ENCODE peak calls at places on chromosomes 12 and 14, in ten cellular contexts. P is lung, M is GM23338, I is sigmoid colon, T is A549, B is adrenal gland, O is tibial nerve, E is body of pancreas, U is colonic mucosa, C is mammary epithelial cell. A is an unnamed sample.

GRCh38 chr12:114445401-114446323 is 39.7 kb upstream of the TBX5 start:
- DNase-seq in P (no peak), M (peak; percentile 56), I (no peak), T (no peak), B (no peak), O (no peak), E (no peak), U (no peak), C (no peak), A (no peak)

GRCh38 chr12:92107621-92108131 is 38.0 kb downstream of the BTG1 start:
- DNase-seq in P (no peak), M (peak; percentile 36), I (no peak), T (no peak), B (no peak), O (no peak), E (no peak), U (no peak), C (no peak), A (no peak)

GRCh38 chr12:57001448-57001906 is 4.9 kb downstream of the ZBTB39 start:
- DNase-seq in P (peak; percentile 74), M (peak; percentile 91), I (peak; percentile 77), T (peak; percentile 75), B (peak; percentile 66), O (peak; percentile 39), E (peak; percentile 55), U (peak; percentile 83), C (peak; percentile 20), A (peak; percentile 30)

GRCh38 chr12:13452955-13453570 is 256.5 kb downstream of the EMP1 start:
- DNase-seq in P (peak; percentile 14), M (no peak), I (no peak), T (no peak), B (no peak), O (no peak), E (no peak), U (no peak), C (no peak), A (no peak)

GRCh38 chr12:111645433-111645832 is 40.3 kb downstream of the BRAP start:
- DNase-seq in P (peak; percentile 48), M (no peak), I (no peak), T (peak; percentile 12), B (no peak), O (no peak), E (no peak), U (no peak), C (peak; percentile 54), A (no peak)

GRCh38 chr12:112974904-112975303 is 3.4 kb upstream of the OAS2 start:
- DNase-seq in P (no peak), M (no peak), I (no peak), T (no peak), B (no peak), O (no peak), E (no peak), U (no peak), C (no peak), A (no peak)

GRCh38 chr14:31090872-31091764 is 64.9 kb upstream of the STRN3 start:
- DNase-seq in P (peak; percentile 34), M (no peak), I (peak; percentile 72), T (peak; percentile 74), B (peak; percentile 66), O (peak; percentile 70), E (peak; percentile 24), U (peak; percentile 52), C (peak; percentile 88), A (peak; percentile 79)

GRCh38 chr12:128021561-128021960 is 245.4 kb upstream of the TMEM132C start:
- DNase-seq in P (no peak), M (no peak), I (no peak), T (no peak), B (no peak), O (no peak), E (no peak), U (no peak), C (no peak), A (no peak)

GRCh38 chr12:96986883-96987523 is 79.9 kb downstream of the NEDD1 start:
- DNase-seq in P (no peak), M (peak; percentile 78), I (no peak), T (peak; percentile 51), B (no peak), O (no peak), E (peak; percentile 20), U (no peak), C (no peak), A (no peak)

GRCh38 chr14:80522936-80523335 is 311.6 kb upstream of the DIO2 start:
- DNase-seq in P (no peak), M (no peak), I (no peak), T (no peak), B (no peak), O (no peak), E (no peak), U (no peak), C (no peak), A (no peak)

GRCh38 chr14:26917086-26917485 is 319.3 kb upstream of the NOVA1 start:
- DNase-seq in P (no peak), M (peak; percentile 66), I (no peak), T (peak; percentile 6), B (no peak), O (peak; percentile 53), E (no peak), U (no peak), C (no peak), A (peak; percentile 10)

GRCh38 chr14:43540948-43541347 is 966.1 kb downstream of the FSCB start:
- DNase-seq in P (no peak), M (peak; percentile 60), I (no peak), T (peak; percentile 54), B (no peak), O (no peak), E (no peak), U (no peak), C (no peak), A (no peak)

GRCh38 chr12:27176765-27177164 is 67.3 kb upstream of the STK38L start:
- DNase-seq in P (no peak), M (no peak), I (no peak), T (peak; percentile 59), B (no peak), O (no peak), E (no peak), U (no peak), C (peak; percentile 84), A (no peak)

GRCh38 chr12:85155791-85156190 is 119.6 kb downstream of the LRRIQ1 start:
- DNase-seq in P (no peak), M (peak; percentile 69), I (no peak), T (peak; percentile 74), B (no peak), O (no peak), E (no peak), U (no peak), C (no peak), A (no peak)

GRCh38 chr12:47978598-47978873 is 15.1 kb downstream of the TMEM106C start:
- DNase-seq in P (no peak), M (no peak), I (no peak), T (no peak), B (no peak), O (no peak), E (no peak), U (no peak), C (no peak), A (no peak)
- TF ChIP-seq CTCF in P (no peak), M (no peak), I (no peak), T (no peak), B (no peak), O (no peak), E (no peak), U (no peak), C (no peak), A (no peak)

GRCh38 chr14:68662395-68662794 is 130.5 kb downstream of the ZFP36L1 start:
- DNase-seq in P (no peak), M (no peak), I (no peak), T (no peak), B (no peak), O (no peak), E (peak; percentile 5), U (no peak), C (no peak), A (no peak)

GRCh38 chr14:68663385-68664076 is 129.3 kb downstream of the ZFP36L1 start:
- DNase-seq in P (no peak), M (no peak), I (peak; percentile 56), T (no peak), B (no peak), O (no peak), E (no peak), U (no peak), C (peak; percentile 73), A (no peak)

GRCh38 chr14:68660495-68660894 is 132.4 kb downstream of the ZFP36L1 start:
- DNase-seq in P (no peak), M (no peak), I (peak; percentile 45), T (no peak), B (no peak), O (no peak), E (no peak), U (no peak), C (no peak), A (no peak)

GRCh38 chr14:68659021-68659931 is 133.6 kb downstream of the ZFP36L1 start:
- DNase-seq in P (no peak), M (no peak), I (no peak), T (no peak), B (no peak), O (no peak), E (no peak), U (no peak), C (no peak), A (no peak)

GRCh38 chr14:68661226-68662225 is 131.3 kb downstream of the ZFP36L1 start:
- DNase-seq in P (no peak), M (no peak), I (peak; percentile 59), T (no peak), B (no peak), O (no peak), E (peak; percentile 7), U (no peak), C (no peak), A (no peak)
- H3K4me3 ChIP-seq in P (no peak overlapping the region), M (no peak overlapping the region), I (no peak overlapping the region), T (no peak overlapping the region), B (no peak overlapping the region), O (no peak overlapping the region), E (no peak overlapping the region), U (no peak overlapping the region), C (no peak overlapping the region), A (no peak overlapping the region)

DNA sequence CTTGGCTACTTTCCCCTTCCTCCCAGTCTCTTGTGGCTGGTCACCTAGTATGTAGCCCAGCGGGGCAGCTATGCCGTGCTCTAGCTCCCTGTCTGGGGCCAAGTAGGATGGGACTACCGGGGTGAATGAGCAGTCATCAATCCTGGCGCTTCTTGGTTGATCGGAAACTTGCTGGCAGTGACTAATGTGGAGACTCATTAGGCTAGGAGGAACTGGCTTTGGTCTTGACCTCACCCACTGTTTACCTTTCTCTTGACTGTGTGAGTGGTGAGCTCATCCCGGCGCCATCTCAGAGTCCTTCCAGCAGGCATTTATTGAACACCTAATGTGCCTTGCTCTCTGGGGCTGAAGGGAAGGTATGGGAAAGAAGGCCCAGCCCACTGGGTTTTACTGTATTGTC is 16.0 kb downstream of the PLEKHG3 start:
- DNase-seq in P (no peak), M (no peak), I (peak; percentile 64), T (peak; percentile 92), B (no peak), O (no peak), E (peak; percentile 67), U (peak; percentile 82), C (peak; percentile 98), A (peak; percentile 5)
- H3K4me1 ChIP-seq in P (peaks cover 23% of the 10 kb centered on the region), M (peaks cover 84% of the 10 kb centered on the region), I (peaks cover 98% of the 10 kb centered on the region), T (peaks cover 97% of the 10 kb centered on the region), B (peaks cover 11% of the 10 kb centered on the region), O (peaks cover 98% of the 10 kb centered on the region), E (peaks cover 98% of the 10 kb centered on the region), U (peaks cover 62% of the 10 kb centered on the region), C (peaks cover 98% of the 10 kb centered on the region), A (peaks cover 21% of the 10 kb centered on the region)

DNA sequence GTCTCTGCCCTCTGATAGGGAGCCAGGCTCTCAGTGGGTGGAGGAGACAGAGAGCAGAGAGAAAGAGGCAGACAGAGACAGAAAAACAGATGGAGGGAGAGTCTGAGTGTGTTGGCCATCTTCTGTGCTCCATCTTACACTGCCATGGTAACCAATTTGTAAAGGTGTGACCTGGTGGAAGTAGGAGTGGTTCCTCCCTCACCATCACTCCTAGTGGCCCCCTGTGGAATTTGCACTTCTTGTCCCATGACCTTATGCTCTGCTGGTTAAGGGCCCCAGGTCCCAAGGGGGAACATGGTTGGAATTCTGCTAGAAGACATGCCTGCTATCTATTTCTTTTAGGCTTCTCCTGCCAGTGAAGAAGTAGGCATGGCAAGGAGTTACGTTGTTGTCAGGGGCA is 376.7 kb upstream of the CCDC196 start:
- DNase-seq in P (no peak), M (peak; percentile 8), I (no peak), T (no peak), B (no peak), O (no peak), E (no peak), U (no peak), C (no peak), A (no peak)
- TF ChIP-seq CTCF in P (no peak), M (peak; percentile 20), I (no peak), T (no peak), B (no peak), O (no peak), E (no peak), U (no peak), C (no peak), A (no peak)

A was measured in gastrocnemius medialis.